ENCODE peak calls at places on chromosomes 13 and 19, in nine cellular contexts. A is stomach, G is tibial nerve, C is transverse colon, J is SK-N-SH, D is sigmoid colon, Y is H1, K is ovary, U is A549. W is an unnamed sample.

GRCh38 chr19:50362656-50363424 is 2.6 kb downstream of the NAPSA start:
- DNase-seq in A (no peak), G (no peak), C (no peak), J (no peak), D (no peak), Y (no peak), K (no peak), U (no peak), W (peak; percentile 72)

GRCh38 chr13:27619093-27619705 is 1.1 kb downstream of the LNX2 start:
- DNase-seq in A (no peak), G (no peak), C (no peak), J (no peak), D (no peak), Y (no peak), K (no peak), U (no peak), W (no peak)

GRCh38 chr13:101219609-101220265 is 196.6 kb downstream of the NALCN start:
- DNase-seq in A (no peak), G (no peak), C (no peak), J (no peak), D (no peak), Y (no peak), K (no peak), U (no peak), W (no peak)

GRCh38 chr19:50181121-50181520 is 18.0 kb upstream of the IZUMO2 start:
- DNase-seq in A (no peak), G (no peak), C (no peak), J (no peak), D (no peak), Y (no peak), K (no peak), U (no peak), W (no peak)

GRCh38 chr13:113145496-113145895 is 13.0 kb upstream of the PROZ start:
- DNase-seq in A (no peak), G (no peak), C (no peak), J (no peak), D (no peak), Y (no peak), K (no peak), U (no peak), W (no peak)

GRCh38 chr13:40109324-40109958 is 454.0 kb downstream of the COG6 start:
- DNase-seq in A (no peak), G (no peak), C (no peak), J (no peak), D (no peak), Y (no peak), K (no peak), U (peak; percentile 63), W (no peak)

GRCh38 chr13:34265016-34265692 is 447.2 kb downstream of the RFC3 start:
- DNase-seq in A (no peak), G (no peak), C (no peak), J (no peak), D (no peak), Y (no peak), K (no peak), U (peak; percentile 67), W (no peak)

GRCh38 chr13:88623150-88623549 is 952.0 kb downstream of the SLITRK5 start:
- DNase-seq in A (no peak), G (no peak), C (no peak), J (no peak), D (no peak), Y (no peak), K (no peak), U (no peak), W (no peak)

GRCh38 chr19:3135961-3136683 is at the start of gene GNA15:
- DNase-seq in A (peak; percentile 61), G (no peak), C (peak; percentile 62), J (no peak), D (no peak), Y (no peak), K (peak; percentile 51), U (no peak), W (peak; percentile 90)

GRCh38 chr19:49856574-49857021 is 5.6 kb downstream of the PTOV1 start:
- DNase-seq in A (no peak), G (no peak), C (no peak), J (peak; percentile 36), D (no peak), Y (no peak), K (peak; percentile 45), U (no peak), W (no peak)

GRCh38 chr13:20923272-20923671 is 20.7 kb upstream of the XPO4 start:
- DNase-seq in A (no peak), G (no peak), C (no peak), J (no peak), D (no peak), Y (no peak), K (no peak), U (no peak), W (no peak)

GRCh38 chr19:49421039-49421877 is 2.0 kb downstream of the PTH2 start:
- DNase-seq in A (peak; percentile 55), G (peak; percentile 45), C (peak; percentile 42), J (peak; percentile 95), D (no peak), Y (peak; percentile 99), K (peak; percentile 63), U (no peak), W (peak; percentile 63)

GRCh38 chr13:40060318-40061007 is 405.0 kb downstream of the COG6 start:
- DNase-seq in A (peak; percentile 31), G (peak; percentile 49), C (no peak), J (no peak), D (peak; percentile 70), Y (no peak), K (peak; percentile 84), U (no peak), W (no peak)

GRCh38 chr13:24742294-24742693 is 21.7 kb upstream of the RNF17 start:
- DNase-seq in A (no peak), G (no peak), C (no peak), J (no peak), D (no peak), Y (no peak), K (no peak), U (no peak), W (no peak)
- TF ChIP-seq EP300 in A (no peak), G (no peak), C (no peak), J (no peak), D (no peak), Y (no peak), K (no peak), U (no peak), W (no peak)

GRCh38 chr19:10683064-10683426 is 18.2 kb upstream of the QTRT1 start:
- DNase-seq in A (no peak), G (no peak), C (no peak), J (no peak), D (no peak), Y (no peak), K (no peak), U (no peak), W (no peak)

GRCh38 chr19:10683582-10683981 is 17.7 kb upstream of the QTRT1 start:
- DNase-seq in A (no peak), G (no peak), C (no peak), J (no peak), D (no peak), Y (no peak), K (no peak), U (no peak), W (no peak)

GRCh38 chr19:10681658-10682057 is 19.6 kb upstream of the QTRT1 start:
- DNase-seq in A (no peak), G (no peak), C (no peak), J (no peak), D (no peak), Y (no peak), K (no peak), U (no peak), W (no peak)

GRCh38 chr19:10680545-10681135 is 20.6 kb upstream of the QTRT1 start:
- DNase-seq in A (no peak), G (no peak), C (no peak), J (no peak), D (no peak), Y (no peak), K (no peak), U (no peak), W (no peak)

GRCh38 chr19:10682397-10683063 is 18.7 kb upstream of the QTRT1 start:
- DNase-seq in A (no peak), G (no peak), C (no peak), J (no peak), D (no peak), Y (no peak), K (no peak), U (no peak), W (no peak)
- TF ChIP-seq EP300 in A (no peak), G (no peak), C (no peak), J (no peak), D (no peak), Y (no peak), K (no peak), U (no peak), W (no peak)

GRCh38 chr13:25153736-25154135 is 18.4 kb downstream of the AMER2 start:
- DNase-seq in A (no peak), G (no peak), C (no peak), J (no peak), D (no peak), Y (no peak), K (no peak), U (no peak), W (no peak)
- TF ChIP-seq EP300 in A (no peak), G (no peak), C (no peak), J (no peak), D (no peak), Y (no peak), K (no peak), U (no peak), W (no peak)

DNA sequence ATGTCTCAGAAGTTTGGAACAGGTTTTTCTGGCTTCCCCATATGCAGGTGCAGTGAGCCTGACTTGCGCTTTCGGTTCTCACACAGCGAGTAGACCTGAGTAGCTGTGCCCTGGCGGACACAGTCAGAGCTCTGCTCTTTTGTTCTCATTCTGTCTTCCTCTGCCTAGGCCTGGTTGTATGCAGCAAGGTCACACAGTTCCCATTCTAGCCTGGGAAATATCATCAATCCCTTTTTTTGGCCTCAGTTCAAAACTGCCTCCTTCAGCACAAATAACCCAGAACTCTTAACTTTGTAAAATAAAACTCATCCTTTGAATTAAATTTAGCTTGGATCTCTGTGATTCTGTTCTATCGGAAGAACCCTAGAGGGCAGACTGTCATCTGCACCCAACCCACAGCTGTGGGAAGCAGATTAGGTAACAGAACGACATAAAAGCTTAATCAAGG is 10.2 kb downstream of the OXGR1 start:
- DNase-seq in A (peak; percentile 78), G (peak; percentile 20), C (peak; percentile 76), J (peak; percentile 57), D (no peak), Y (no peak), K (no peak), U (no peak), W (no peak)
- TF ChIP-seq EP300 in A (no peak), G (no peak), C (no peak), J (peak; percentile 54), D (no peak), Y (no peak), K (no peak), U (no peak), W (no peak)

DNA sequence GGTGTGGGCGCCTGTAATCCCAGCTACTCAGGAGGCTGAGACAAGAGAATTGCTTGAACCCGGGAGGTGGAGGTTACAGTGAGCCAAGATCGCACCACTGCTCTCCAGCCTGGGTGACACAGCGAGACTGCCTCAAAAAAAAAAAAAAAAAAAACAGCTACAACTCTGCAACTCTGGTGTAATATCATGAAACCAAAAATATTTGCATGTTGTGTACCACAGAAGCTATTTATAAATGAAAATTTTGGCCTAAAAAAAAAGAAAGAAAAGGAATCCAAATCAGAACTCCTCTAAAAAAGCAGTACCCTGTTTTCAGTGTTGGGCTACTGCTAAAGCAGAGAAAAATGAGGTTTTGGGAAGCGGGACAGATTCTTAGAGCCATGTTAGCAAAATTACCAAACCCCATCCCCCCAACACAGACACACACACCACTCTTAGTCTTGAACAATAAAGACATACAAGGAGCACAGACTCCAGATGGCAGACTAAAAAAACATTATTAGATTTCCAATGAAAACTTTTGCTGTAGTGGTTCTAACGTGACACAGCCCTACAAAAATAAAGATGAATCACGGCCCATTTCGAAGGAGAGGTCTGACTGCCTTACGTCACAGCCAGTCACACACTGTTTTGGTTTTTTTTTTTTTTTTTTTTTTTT is 51.5 kb downstream of the INSR start:
- DNase-seq in A (no peak), G (peak; percentile 24), C (no peak), J (peak; percentile 49), D (no peak), Y (no peak), K (peak; percentile 36), U (no peak), W (no peak)
- TF ChIP-seq EP300 in A (no peak), G (no peak), C (no peak), J (no peak), D (no peak), Y (no peak), K (no peak), U (no peak), W (no peak)

W was measured in upper lobe of left lung.